ENCODE peak calls at places on chromosomes 16 and 17, in ten cellular contexts. One of them, this sample, is unnamed.

GRCh38 chr16:31504159-31504558 is 4.0 kb downstream of the RUSF1 start:
- DNase-seq in PC-3: no peak
- DNase-seq in endothelial cell of umbilical vein: peak; percentile 55
- DNase-seq in lower lobe of right lung: no peak
- DNase-seq in RWPE2: no peak
- DNase-seq in mammary epithelial cell: no peak
- DNase-seq in ascending aorta: no peak
- DNase-seq in left ventricle myocardium inferior: no peak
- DNase-seq in esophagus squamous epithelium: no peak
- DNase-seq in ovary: no peak
- DNase-seq in this sample: no peak

GRCh38 chr16:24045641-24046040 is 209.9 kb downstream of the PRKCB start:
- DNase-seq in PC-3: peak; percentile 9
- DNase-seq in endothelial cell of umbilical vein: no peak
- DNase-seq in lower lobe of right lung: no peak
- DNase-seq in RWPE2: no peak
- DNase-seq in mammary epithelial cell: no peak
- DNase-seq in ascending aorta: no peak
- DNase-seq in left ventricle myocardium inferior: no peak
- DNase-seq in esophagus squamous epithelium: no peak
- DNase-seq in ovary: no peak
- DNase-seq in this sample: no peak

GRCh38 chr16:52546291-52546941 is 527 bp downstream of the TOX3 start:
- DNase-seq in PC-3: no peak
- DNase-seq in endothelial cell of umbilical vein: no peak
- DNase-seq in lower lobe of right lung: no peak
- DNase-seq in RWPE2: no peak
- DNase-seq in mammary epithelial cell: no peak
- DNase-seq in ascending aorta: no peak
- DNase-seq in left ventricle myocardium inferior: no peak
- DNase-seq in esophagus squamous epithelium: no peak
- DNase-seq in ovary: no peak
- DNase-seq in this sample: no peak

GRCh38 chr16:75323198-75323597 is 71.8 kb upstream of the BCAR1 start:
- DNase-seq in PC-3: peak; percentile 27
- DNase-seq in endothelial cell of umbilical vein: no peak
- DNase-seq in lower lobe of right lung: no peak
- DNase-seq in RWPE2: no peak
- DNase-seq in mammary epithelial cell: peak; percentile 59
- DNase-seq in ascending aorta: no peak
- DNase-seq in left ventricle myocardium inferior: no peak
- DNase-seq in esophagus squamous epithelium: no peak
- DNase-seq in ovary: no peak
- DNase-seq in this sample: no peak

GRCh38 chr16:72172105-72173034 is at the start of gene PMFBP1:
- DNase-seq in PC-3: peak; percentile 74
- DNase-seq in endothelial cell of umbilical vein: peak; percentile 62
- DNase-seq in lower lobe of right lung: no peak
- DNase-seq in RWPE2: no peak
- DNase-seq in mammary epithelial cell: peak; percentile 76
- DNase-seq in ascending aorta: peak; percentile 27
- DNase-seq in left ventricle myocardium inferior: no peak
- DNase-seq in esophagus squamous epithelium: peak; percentile 11
- DNase-seq in ovary: no peak
- DNase-seq in this sample: peak; percentile 2

GRCh38 chr16:56600398-56600999 is 7.9 kb upstream of the MT2A start:
- DNase-seq in PC-3: peak; percentile 68
- DNase-seq in endothelial cell of umbilical vein: peak; percentile 54
- DNase-seq in lower lobe of right lung: no peak
- DNase-seq in RWPE2: no peak
- DNase-seq in mammary epithelial cell: peak; percentile 48
- DNase-seq in ascending aorta: no peak
- DNase-seq in left ventricle myocardium inferior: no peak
- DNase-seq in esophagus squamous epithelium: no peak
- DNase-seq in ovary: no peak
- DNase-seq in this sample: peak; percentile 70

GRCh38 chr17:63381101-63381729 is 64.9 kb downstream of the CYB561 start:
- DNase-seq in PC-3: no peak
- DNase-seq in endothelial cell of umbilical vein: no peak
- DNase-seq in lower lobe of right lung: no peak
- DNase-seq in RWPE2: no peak
- DNase-seq in mammary epithelial cell: no peak
- DNase-seq in ascending aorta: no peak
- DNase-seq in left ventricle myocardium inferior: no peak
- DNase-seq in esophagus squamous epithelium: no peak
- DNase-seq in ovary: no peak
- DNase-seq in this sample: no peak

GRCh38 chr17:10125761-10126553 is 72.4 kb downstream of the GAS7 start:
- DNase-seq in PC-3: no peak
- DNase-seq in endothelial cell of umbilical vein: no peak
- DNase-seq in lower lobe of right lung: no peak
- DNase-seq in RWPE2: no peak
- DNase-seq in mammary epithelial cell: no peak
- DNase-seq in ascending aorta: no peak
- DNase-seq in left ventricle myocardium inferior: no peak
- DNase-seq in esophagus squamous epithelium: no peak
- DNase-seq in ovary: no peak
- DNase-seq in this sample: no peak

GRCh38 chr16:77961811-77962210 is 60.5 kb upstream of the CLEC3A start:
- DNase-seq in PC-3: no peak
- DNase-seq in endothelial cell of umbilical vein: no peak
- DNase-seq in lower lobe of right lung: no peak
- DNase-seq in RWPE2: no peak
- DNase-seq in mammary epithelial cell: peak; percentile 30
- DNase-seq in ascending aorta: no peak
- DNase-seq in left ventricle myocardium inferior: no peak
- DNase-seq in esophagus squamous epithelium: no peak
- DNase-seq in ovary: no peak
- DNase-seq in this sample: peak; percentile 1

GRCh38 chr16:77962689-77963088 is 59.7 kb upstream of the CLEC3A start:
- DNase-seq in PC-3: no peak
- DNase-seq in endothelial cell of umbilical vein: no peak
- DNase-seq in lower lobe of right lung: no peak
- DNase-seq in RWPE2: no peak
- DNase-seq in mammary epithelial cell: no peak
- DNase-seq in ascending aorta: no peak
- DNase-seq in left ventricle myocardium inferior: no peak
- DNase-seq in esophagus squamous epithelium: no peak
- DNase-seq in ovary: no peak
- DNase-seq in this sample: no peak

GRCh38 chr16:77960771-77961170 is 61.6 kb upstream of the CLEC3A start:
- DNase-seq in PC-3: no peak
- DNase-seq in endothelial cell of umbilical vein: no peak
- DNase-seq in lower lobe of right lung: no peak
- DNase-seq in RWPE2: no peak
- DNase-seq in mammary epithelial cell: no peak
- DNase-seq in ascending aorta: no peak
- DNase-seq in left ventricle myocardium inferior: no peak
- DNase-seq in esophagus squamous epithelium: no peak
- DNase-seq in ovary: no peak
- DNase-seq in this sample: no peak

GRCh38 chr16:77965346-77965745 is 57.0 kb upstream of the CLEC3A start:
- DNase-seq in PC-3: no peak
- DNase-seq in endothelial cell of umbilical vein: no peak
- DNase-seq in lower lobe of right lung: no peak
- DNase-seq in RWPE2: no peak
- DNase-seq in mammary epithelial cell: no peak
- DNase-seq in ascending aorta: no peak
- DNase-seq in left ventricle myocardium inferior: no peak
- DNase-seq in esophagus squamous epithelium: no peak
- DNase-seq in ovary: no peak
- DNase-seq in this sample: no peak

DNA sequence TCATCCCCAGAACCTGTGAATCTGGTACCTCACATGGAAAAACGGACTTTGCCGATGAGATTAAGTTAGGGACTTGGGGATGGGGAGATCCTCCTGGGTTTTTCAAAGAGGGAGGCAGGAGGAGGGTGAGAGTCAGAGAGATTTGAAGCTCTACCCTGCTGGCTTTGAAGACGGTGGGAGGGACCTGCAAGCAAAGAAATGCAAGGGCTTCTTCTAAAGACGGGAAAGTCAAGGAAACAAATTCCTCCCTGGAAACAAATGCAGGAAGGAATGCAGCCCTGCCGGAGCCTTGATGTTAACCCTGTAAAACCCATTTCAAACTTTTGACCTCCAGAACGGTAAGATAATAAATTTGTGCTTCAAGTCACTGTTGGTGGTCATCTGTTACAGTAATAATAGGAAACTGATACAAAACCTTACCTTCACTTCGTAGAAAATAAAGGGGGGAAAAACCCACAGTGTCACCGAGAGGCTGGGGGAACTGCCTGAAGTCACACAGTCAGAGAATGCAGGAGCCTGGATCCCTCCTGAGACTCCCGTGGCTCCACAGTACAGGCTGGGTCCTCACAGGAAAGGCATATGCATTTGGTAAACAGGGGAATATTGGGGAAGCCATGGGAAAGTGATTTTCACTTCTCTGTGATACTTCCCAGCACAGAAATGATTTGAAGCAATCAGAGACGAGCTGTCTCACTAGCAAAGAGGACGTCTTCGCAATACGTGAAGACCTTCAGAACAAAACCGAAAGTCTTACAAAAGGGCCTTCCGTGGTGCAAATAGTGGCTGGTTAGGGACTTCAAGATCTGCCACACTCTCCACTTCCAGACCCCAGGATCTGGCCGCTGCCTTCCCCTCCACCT is 58.9 kb upstream of the CLEC3A start:
- DNase-seq in PC-3: no peak
- DNase-seq in endothelial cell of umbilical vein: no peak
- DNase-seq in lower lobe of right lung: no peak
- DNase-seq in RWPE2: no peak
- DNase-seq in mammary epithelial cell: no peak
- DNase-seq in ascending aorta: no peak
- DNase-seq in left ventricle myocardium inferior: no peak
- DNase-seq in esophagus squamous epithelium: no peak
- DNase-seq in ovary: no peak
- DNase-seq in this sample: no peak
- H3K4me3 ChIP-seq in PC-3: no peak overlapping the region
- H3K4me3 ChIP-seq in endothelial cell of umbilical vein: no peak overlapping the region
- H3K4me3 ChIP-seq in lower lobe of right lung: no peak overlapping the region
- H3K4me3 ChIP-seq in RWPE2: no peak overlapping the region
- H3K4me3 ChIP-seq in mammary epithelial cell: no peak overlapping the region
- H3K4me3 ChIP-seq in ascending aorta: no peak overlapping the region
- H3K4me3 ChIP-seq in left ventricle myocardium inferior: no peak overlapping the region
- H3K4me3 ChIP-seq in esophagus squamous epithelium: no peak overlapping the region
- H3K4me3 ChIP-seq in ovary: no peak overlapping the region
- H3K4me3 ChIP-seq in this sample: no peak overlapping the region

DNA sequence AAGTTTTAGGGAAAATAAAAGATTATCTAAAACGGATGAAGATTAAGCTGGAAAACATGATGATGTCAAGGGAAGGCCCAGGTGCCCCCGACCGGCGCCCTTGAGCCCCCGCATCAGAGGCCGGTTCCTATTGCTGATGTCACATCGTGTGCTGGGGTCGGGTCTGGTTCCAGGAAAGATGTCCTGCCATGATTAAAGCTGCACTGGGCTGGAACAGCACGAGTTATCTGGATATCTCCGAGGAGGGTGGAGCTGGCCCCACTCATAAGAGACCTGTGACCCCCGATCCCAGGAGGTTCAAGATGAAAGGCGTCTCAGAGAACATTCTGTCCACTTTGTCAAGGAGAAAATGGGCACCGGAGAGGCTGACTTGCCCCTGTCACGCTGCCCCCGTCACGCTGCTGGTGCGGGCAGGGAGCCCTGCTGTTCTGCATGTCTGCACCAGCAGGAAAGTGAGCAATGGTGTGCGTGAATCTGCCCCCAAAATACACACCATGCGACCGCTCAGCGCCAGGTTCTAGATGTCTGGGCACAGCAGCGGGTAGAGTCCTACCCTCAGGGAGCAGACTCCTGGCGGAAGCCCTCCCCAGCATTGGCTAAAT is 53.0 kb downstream of the ENGASE start:
- DNase-seq in PC-3: no peak
- DNase-seq in endothelial cell of umbilical vein: no peak
- DNase-seq in lower lobe of right lung: no peak
- DNase-seq in RWPE2: no peak
- DNase-seq in mammary epithelial cell: no peak
- DNase-seq in ascending aorta: no peak
- DNase-seq in left ventricle myocardium inferior: no peak
- DNase-seq in esophagus squamous epithelium: no peak
- DNase-seq in ovary: no peak
- DNase-seq in this sample: no peak
- H3K27me3 ChIP-seq in PC-3: peaks cover 96% of the 10 kb centered on the region
- H3K27me3 ChIP-seq in endothelial cell of umbilical vein: no peaks in the 10 kb centered on the region
- H3K27me3 ChIP-seq in lower lobe of right lung: peaks cover 41% of the 10 kb centered on the region
- H3K27me3 ChIP-seq in RWPE2: peaks cover 88% of the 10 kb centered on the region
- H3K27me3 ChIP-seq in mammary epithelial cell: peaks cover 20% of the 10 kb centered on the region
- H3K27me3 ChIP-seq in ascending aorta: no peaks in the 10 kb centered on the region
- H3K27me3 ChIP-seq in left ventricle myocardium inferior: peaks cover 96% of the 10 kb centered on the region
- H3K27me3 ChIP-seq in esophagus squamous epithelium: no peaks in the 10 kb centered on the region
- H3K27me3 ChIP-seq in ovary: no peaks in the 10 kb centered on the region
- H3K27me3 ChIP-seq in this sample: peaks cover 44% of the 10 kb centered on the region

DNA sequence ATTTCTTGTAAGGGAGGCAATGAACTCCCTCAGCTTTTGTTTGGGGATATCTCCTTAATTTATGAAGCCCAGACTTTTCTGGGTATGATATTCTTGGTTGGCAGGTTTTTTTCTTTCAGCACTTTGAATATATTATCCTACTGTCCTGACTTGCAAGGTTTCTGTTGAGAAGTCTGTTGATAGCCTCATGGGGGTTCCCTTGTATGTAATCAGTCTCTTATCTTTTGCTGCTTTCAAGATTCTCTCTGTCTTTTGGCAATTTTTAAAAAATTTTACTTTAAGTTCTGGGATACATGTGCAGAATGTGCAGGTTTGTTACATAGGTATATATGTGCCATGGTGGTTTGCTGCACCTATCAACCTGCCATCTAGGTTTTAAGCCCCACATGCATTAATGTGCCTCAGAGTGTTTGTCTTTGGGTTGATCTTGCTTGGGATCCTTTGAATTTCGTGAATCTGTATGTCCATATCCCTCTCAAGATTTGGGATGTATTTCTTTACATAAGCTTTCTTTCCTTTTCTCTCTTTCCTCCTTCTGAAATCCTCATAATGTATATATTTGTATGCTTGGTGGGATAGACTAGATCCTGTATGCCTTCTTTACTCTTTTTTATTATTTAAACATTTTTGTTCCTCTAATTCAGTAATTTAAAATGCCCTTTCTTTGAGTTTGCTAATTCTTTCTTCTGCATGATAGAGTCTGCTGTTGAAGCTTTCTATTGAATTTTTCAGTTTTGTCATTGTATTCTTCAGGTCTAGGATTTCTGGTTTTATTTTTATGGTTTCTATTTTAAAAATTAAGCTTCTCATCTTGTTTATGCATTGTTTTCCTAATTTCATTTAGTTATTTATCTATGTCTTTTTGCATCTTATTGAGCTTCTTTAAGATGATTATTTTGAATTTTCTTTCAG is 5.2 kb upstream of the KRT25 start:
- DNase-seq in PC-3: no peak
- DNase-seq in endothelial cell of umbilical vein: no peak
- DNase-seq in lower lobe of right lung: no peak
- DNase-seq in RWPE2: no peak
- DNase-seq in mammary epithelial cell: no peak
- DNase-seq in ascending aorta: no peak
- DNase-seq in left ventricle myocardium inferior: no peak
- DNase-seq in esophagus squamous epithelium: no peak
- DNase-seq in ovary: no peak
- DNase-seq in this sample: no peak
- H3K9me3 ChIP-seq in PC-3: peaks cover 9% of the 10 kb centered on the region
- H3K9me3 ChIP-seq in endothelial cell of umbilical vein: no peaks in the 10 kb centered on the region
- H3K9me3 ChIP-seq in lower lobe of right lung: peaks cover 35% of the 10 kb centered on the region
- H3K9me3 ChIP-seq in RWPE2: peaks cover 18% of the 10 kb centered on the region
- H3K9me3 ChIP-seq in mammary epithelial cell: peaks cover 22% of the 10 kb centered on the region
- H3K9me3 ChIP-seq in ascending aorta: peaks cover 46% of the 10 kb centered on the region
- H3K9me3 ChIP-seq in left ventricle myocardium inferior: peaks cover 81% of the 10 kb centered on the region
- H3K9me3 ChIP-seq in esophagus squamous epithelium: peaks cover 40% of the 10 kb centered on the region
- H3K9me3 ChIP-seq in ovary: peaks cover 3% of the 10 kb centered on the region
- H3K9me3 ChIP-seq in this sample: peaks cover 50% of the 10 kb centered on the region

GRCh38 chr16:8819635-8820034 is 22.0 kb downstream of the PMM2 start:
- DNase-seq in PC-3: no peak
- DNase-seq in endothelial cell of umbilical vein: no peak
- DNase-seq in lower lobe of right lung: no peak
- DNase-seq in RWPE2: no peak
- DNase-seq in mammary epithelial cell: no peak
- DNase-seq in ascending aorta: no peak
- DNase-seq in left ventricle myocardium inferior: no peak
- DNase-seq in esophagus squamous epithelium: no peak
- DNase-seq in ovary: no peak
- DNase-seq in this sample: no peak
- H3K4me3 ChIP-seq in PC-3: no peak overlapping the region
- H3K4me3 ChIP-seq in endothelial cell of umbilical vein: no peak overlapping the region
- H3K4me3 ChIP-seq in lower lobe of right lung: no peak overlapping the region
- H3K4me3 ChIP-seq in RWPE2: no peak overlapping the region
- H3K4me3 ChIP-seq in mammary epithelial cell: no peak overlapping the region
- H3K4me3 ChIP-seq in ascending aorta: no peak overlapping the region
- H3K4me3 ChIP-seq in left ventricle myocardium inferior: no peak overlapping the region
- H3K4me3 ChIP-seq in esophagus squamous epithelium: no peak overlapping the region
- H3K4me3 ChIP-seq in ovary: no peak overlapping the region
- H3K4me3 ChIP-seq in this sample: no peak overlapping the region

This sample was measured in MG63.